ENCODE peak calls at places on chromosomes 3 and 15, in six cellular contexts. L, J, V, Y, P and O are unnamed samples.
A peak's percentile ranks its signal among the peaks of the same experiment; 100 is the strongest.

GRCh38 chr3:45966371-45966780 is 23.1 kb downstream of the CXCR6 start:
- DNase-seq in P (no peak), V (no peak), J (no peak), Y (no peak), L (no peak), O (no peak)

GRCh38 chr3:101936419-101937331 is 87.4 kb downstream of the NFKBIZ start:
- DNase-seq in V (peak; percentile 95), P (no peak), Y (peak; percentile 45), J (no peak), L (peak; percentile 27), O (peak; percentile 90)

GRCh38 chr3:64992462-64993285 is 304.9 kb upstream of the ADAMTS9 start:
- DNase-seq in V (no peak), L (no peak), J (no peak), Y (no peak), P (no peak), O (no peak)

GRCh38 chr15:61070111-61070901 is 158.8 kb downstream of the RORA start:
- DNase-seq in L (no peak), V (no peak), P (no peak), J (no peak), Y (no peak), O (no peak)

GRCh38 chr3:161500057-161500836 is 3.6 kb downstream of the OTOL1 start:
- DNase-seq in Y (no peak), L (no peak), V (no peak), J (peak; percentile 1), P (no peak), O (no peak)

GRCh38 chr3:71817262-71817661 is 32.3 kb upstream of the PROK2 start:
- DNase-seq in Y (no peak), J (no peak), V (no peak), L (no peak), P (no peak), O (no peak)

GRCh38 chr3:105238367-105238766 is 128.3 kb upstream of the ALCAM start:
- DNase-seq in P (no peak), V (no peak), Y (no peak), L (no peak), J (no peak), O (no peak)

GRCh38 chr3:21158801-21159564 is 592.0 kb downstream of the ZNF385D start:
- DNase-seq in Y (no peak), L (no peak), J (no peak), P (no peak), V (no peak), O (no peak)

GRCh38 chr3:45205126-45205525 is 21.0 kb downstream of the TMEM158 start:
- DNase-seq in J (no peak), Y (no peak), V (no peak), P (no peak), L (no peak), O (peak; percentile 52)

GRCh38 chr3:171380084-171380483 is 80.1 kb downstream of the TNIK start:
- DNase-seq in Y (no peak), J (no peak), L (no peak), V (no peak), P (no peak), O (no peak)

GRCh38 chr15:89627256-89627970 is 27.9 kb downstream of the KIF7 start:
- DNase-seq in P (no peak), V (no peak), L (no peak), J (no peak), Y (no peak), O (no peak)

GRCh38 chr15:70156781-70157261 is 59.1 kb upstream of the TLE3 start:
- DNase-seq in V (no peak), L (no peak), Y (peak; percentile 61), P (no peak), J (no peak), O (no peak)

GRCh38 chr3:29475854-29476253 is 195.0 kb downstream of the RBMS3 start:
- DNase-seq in J (no peak), V (no peak), Y (no peak), L (no peak), P (no peak), O (no peak)

GRCh38 chr3:38397320-38397719 is 50.7 kb downstream of the XYLB start:
- DNase-seq in P (peak; percentile 38), Y (peak; percentile 38), L (no peak), V (no peak), J (peak; percentile 40), O (peak; percentile 49)

GRCh38 chr3:191094057-191094456 is 105.0 kb upstream of the OSTN start:
- DNase-seq in J (no peak), V (no peak), L (peak; percentile 40), Y (no peak), P (no peak), O (no peak)

GRCh38 chr3:160765211-160765610 is 9.2 kb downstream of the PPM1L start:
- DNase-seq in V (no peak), Y (no peak), J (no peak), L (no peak), P (no peak), O (no peak)

GRCh38 chr3:193240850-193241706 is at the start of gene PLAAT1:
- DNase-seq in Y (peak; percentile 62), V (no peak), L (peak; percentile 17), J (no peak), P (peak; percentile 76), O (no peak)

GRCh38 chr15:90249123-90249863 is at the start of gene TTLL13:
- DNase-seq in V (no peak), Y (peak; percentile 87), J (peak; percentile 89), L (peak; percentile 92), P (peak; percentile 97), O (peak; percentile 87)

GRCh38 chr15:78069052-78069414 is 8.5 kb downstream of the TBC1D2B start:
- DNase-seq in J (no peak), L (no peak), Y (peak; percentile 72), V (no peak), P (no peak), O (peak; percentile 61)

GRCh38 chr3:137987723-137988122 is 22.2 kb upstream of the CLDN18 start:
- DNase-seq in P (no peak), Y (no peak), J (no peak), V (no peak), L (no peak), O (no peak)
- TF ChIP-seq MYC in P (no peak), Y (no peak), J (no peak), V (no peak), L (no peak), O (no peak)

GRCh38 chr15:50182233-50183013 is 427 bp downstream of the SLC27A2 start:
- DNase-seq in J (no peak), P (peak; percentile 46), V (no peak), Y (peak; percentile 23), L (peak; percentile 61), O (peak; percentile 72)
- TF ChIP-seq MYC in J (peak; percentile 8), P (peak; percentile 53), V (no peak), Y (no peak), L (no peak), O (no peak)

DNA sequence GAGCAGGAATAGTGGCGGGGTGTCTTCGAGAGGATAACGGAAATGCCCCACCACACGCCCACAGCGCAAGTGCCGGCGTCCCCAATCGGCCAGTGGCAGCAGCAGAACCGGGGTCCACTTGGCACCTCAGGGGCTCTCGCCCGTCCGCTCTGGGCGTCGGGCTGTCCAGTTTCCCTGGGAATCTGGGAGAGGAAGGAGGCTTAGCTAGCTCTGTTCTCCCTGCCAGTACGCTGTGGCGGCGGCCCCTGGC is 53.7 kb downstream of the CCDC54 start:
- DNase-seq in P (no peak), Y (peak; percentile 27), J (no peak), L (peak; percentile 46), V (no peak), O (peak; percentile 42)
- TF ChIP-seq MYC in P (no peak), Y (no peak), J (no peak), L (no peak), V (no peak), O (no peak)

GRCh38 chr3:153348457-153349137 is 186.6 kb downstream of the RAP2B start:
- DNase-seq in Y (no peak), J (no peak), L (no peak), V (no peak), P (no peak), O (peak; percentile 7)
- TF ChIP-seq MYC in Y (no peak), J (no peak), L (no peak), V (no peak), P (no peak), O (no peak)

GRCh38 chr15:98002419-98002818 is 41.9 kb downstream of the ARRDC4 start:
- DNase-seq in J (no peak), P (no peak), Y (no peak), L (no peak), V (no peak), O (no peak)

GRCh38 chr15:98003528-98003927 is 43.0 kb downstream of the ARRDC4 start:
- DNase-seq in V (no peak), J (no peak), L (no peak), P (no peak), Y (no peak), O (no peak)

GRCh38 chr15:98005659-98006058 is 45.2 kb downstream of the ARRDC4 start:
- DNase-seq in J (no peak), Y (no peak), V (no peak), P (no peak), L (no peak), O (no peak)

GRCh38 chr15:98002874-98003273 is 42.4 kb downstream of the ARRDC4 start:
- DNase-seq in Y (no peak), V (no peak), L (no peak), J (peak; percentile 71), P (no peak), O (no peak)

DNA sequence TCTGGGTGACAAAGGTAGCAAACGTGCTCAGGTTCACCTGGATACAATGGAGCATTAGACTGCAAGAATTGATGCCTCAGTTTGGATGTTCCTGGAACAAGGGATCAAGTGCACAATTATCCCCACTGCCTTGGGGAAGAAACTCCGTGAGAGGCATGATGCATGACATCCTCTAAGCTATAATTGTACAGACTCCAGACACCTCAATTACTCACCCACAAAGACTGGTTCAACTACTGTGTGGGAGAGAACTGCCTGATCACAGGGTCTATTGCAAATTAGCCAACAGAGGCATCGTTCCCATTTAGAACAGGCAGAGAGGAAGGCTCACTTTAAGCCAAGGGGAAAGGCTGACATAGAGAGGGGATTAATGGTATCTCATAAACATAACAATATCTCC is 43.5 kb downstream of the ARRDC4 start:
- DNase-seq in J (no peak), L (no peak), Y (no peak), P (no peak), V (no peak), O (no peak)
- TF ChIP-seq MYC in J (no peak), L (no peak), Y (no peak), P (no peak), V (no peak), O (no peak)

GRCh38 chr3:106249159-106249558 is 380.3 kb upstream of the CBLB start:
- DNase-seq in Y (no peak), V (no peak), L (no peak), P (no peak), J (no peak), O (no peak)
- TF ChIP-seq MYC in Y (no peak), V (no peak), L (no peak), P (no peak), J (no peak), O (no peak)

GRCh38 chr3:187044206-187044605 is 95.1 kb downstream of the RPL39L start:
- DNase-seq in L (no peak), Y (peak; percentile 82), P (no peak), V (no peak), J (no peak), O (peak; percentile 72)
- TF ChIP-seq MYC in L (no peak), Y (no peak), P (no peak), V (no peak), J (no peak), O (no peak)